ENCODE peak calls at places on chromosomes 5 and 9, in five cellular contexts. A, W, V, Z and R are unnamed samples.

GRCh38 chr5:67246108-67246507 is 49.5 kb upstream of the CD180 start:
- DNase-seq in V (no peak), W (peak), Z (peak), A (peak), R (peak)

GRCh38 chr9:100466828-100467220 is 6.1 kb upstream of the TMEFF1 start:
- DNase-seq in A (no peak), W (no peak), Z (no peak), V (no peak), R (no peak)

GRCh38 chr5:124628251-124628650 is 118.2 kb downstream of the ZNF608 start:
- DNase-seq in Z (no peak), A (no peak), V (no peak), W (no peak), R (no peak)

GRCh38 chr5:44774279-44774880 is 34.4 kb upstream of the MRPS30 start:
- DNase-seq in Z (peak), A (peak), W (peak), V (no peak), R (peak)

GRCh38 chr5:991472-992267 is 16.9 kb upstream of the NKD2 start:
- DNase-seq in W (no peak), Z (no peak), A (no peak), V (no peak), R (no peak)

GRCh38 chr9:9855503-9856078 is 757.2 kb downstream of the PTPRD start:
- DNase-seq in A (no peak), W (no peak), Z (no peak), V (no peak), R (peak)

GRCh38 chr5:172052454-172053236 is 46.2 kb upstream of the FBXW11 start:
- DNase-seq in V (no peak), W (no peak), Z (peak), A (no peak), R (no peak)

GRCh38 chr9:134212809-134213507 is 48.6 kb upstream of the RNU6ATAC start:
- DNase-seq in V (no peak), W (no peak), A (no peak), Z (no peak), R (no peak)

DNA sequence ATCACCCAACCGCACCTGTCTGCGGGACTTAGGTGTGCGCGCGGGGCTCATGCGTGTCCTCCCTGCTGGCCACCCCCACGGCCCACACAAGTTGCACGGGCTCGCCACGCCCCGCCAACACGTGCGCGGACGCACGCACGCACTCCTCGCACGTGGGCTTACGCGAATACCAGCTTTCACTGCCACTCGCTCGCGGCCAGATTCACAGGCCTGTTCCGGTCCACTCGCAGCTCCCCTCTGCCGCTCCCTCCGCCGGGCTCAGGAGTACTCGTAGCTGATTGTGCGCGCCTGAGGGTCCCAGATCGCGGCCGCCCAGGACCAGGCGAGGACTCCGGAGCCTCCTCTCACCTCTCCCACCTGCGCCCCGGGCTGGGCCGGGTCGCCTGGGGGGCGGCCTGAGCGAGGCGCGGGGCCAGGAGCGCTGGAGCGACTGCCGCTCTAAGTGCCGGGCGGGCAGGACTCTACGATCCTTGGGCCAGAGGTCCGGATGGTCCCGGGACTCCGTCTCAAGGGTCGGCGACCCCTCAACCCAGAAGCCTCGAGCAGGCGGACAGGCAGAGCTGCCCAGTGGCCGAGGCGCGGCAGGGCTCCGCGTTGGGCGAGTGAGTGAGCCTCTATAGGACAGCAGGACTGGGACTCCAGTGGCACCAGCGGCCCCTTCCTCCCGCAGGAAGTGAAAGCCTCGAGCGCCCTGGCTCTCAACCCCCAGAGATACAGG is 3.4 kb downstream of the PCDHGC5 start:
- DNase-seq in Z (no peak), W (no peak), V (no peak), A (no peak), R (peak)
- TF ChIP-seq EZH2 in Z (no peak), W (no peak), V (no peak), A (no peak), R (no peak)

GRCh38 chr5:86786955-86787354 is 169.2 kb downstream of the COX7C start:
- DNase-seq in V (no peak), W (no peak), Z (no peak), A (no peak), R (no peak)
- H3K27ac ChIP-seq in V (no peak), W (no peak), Z (no peak), A (no peak), R (no peak)

DNA sequence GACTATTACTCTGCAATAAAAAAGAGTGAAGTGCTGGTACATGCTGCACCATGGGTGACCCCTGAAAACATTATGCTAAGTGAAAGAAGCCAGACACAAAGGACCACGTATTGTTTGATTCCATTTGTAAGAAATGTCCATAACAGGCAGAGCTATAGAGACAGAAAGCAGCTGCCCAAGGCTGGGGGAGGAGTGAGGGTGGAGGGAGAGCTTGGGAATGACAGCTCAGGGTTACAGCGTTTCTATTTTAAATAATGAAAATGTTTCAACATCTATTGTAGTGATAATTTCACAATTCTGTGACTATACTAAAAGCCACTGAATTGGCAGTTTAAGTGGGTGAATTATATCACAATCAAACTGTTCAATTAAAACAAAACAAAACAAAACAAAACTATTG is 81.7 kb downstream of the MYO10 start:
- DNase-seq in V (no peak), W (no peak), A (no peak), Z (peak), R (no peak)
- TF ChIP-seq EZH2 in V (no peak), W (no peak), A (no peak), Z (no peak), R (no peak)

GRCh38 chr9:104844710-104845109 is 80.8 kb downstream of the NIPSNAP3B start:
- DNase-seq in Z (no peak), V (no peak), A (no peak), W (no peak), R (no peak)
- H3K27ac ChIP-seq in Z (no peak), V (no peak), A (no peak), W (no peak), R (no peak)

DNA sequence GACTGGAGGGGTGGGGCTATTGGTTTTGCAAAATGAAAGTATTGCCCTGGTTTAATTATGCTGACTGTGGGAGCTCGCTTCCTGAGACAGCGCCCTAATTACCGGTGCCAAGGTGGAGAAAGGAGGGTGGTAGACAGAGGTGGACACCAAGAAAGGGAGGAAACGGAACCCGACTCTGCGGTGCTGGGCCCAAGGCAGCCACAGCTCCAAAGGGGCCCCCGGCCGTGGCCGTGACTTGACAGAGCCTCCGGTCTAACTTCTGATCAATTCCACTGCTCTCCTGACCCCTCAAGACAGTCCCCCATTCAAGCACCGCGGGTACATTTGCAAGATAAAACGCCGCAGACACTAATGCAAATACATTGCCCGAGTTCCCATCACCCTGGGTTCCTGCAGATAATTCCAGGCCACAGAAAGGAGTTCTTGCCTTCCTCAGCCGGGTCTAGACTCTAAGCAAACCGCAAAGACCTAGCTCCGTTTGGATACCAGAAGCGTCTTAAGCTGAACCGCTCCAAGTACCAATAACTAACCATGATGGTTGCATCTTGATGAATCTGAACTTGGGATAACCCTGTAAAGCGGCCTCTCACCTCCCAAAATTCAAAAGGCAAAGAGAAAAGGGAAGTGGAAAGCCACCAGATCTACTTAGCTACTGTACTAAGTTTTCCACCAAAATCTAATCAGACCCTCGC is 211.0 kb downstream of the MEF2C start:
- DNase-seq in A (no peak), V (no peak), W (no peak), Z (no peak), R (peak)
- TF ChIP-seq EZH2 in A (no peak), V (no peak), W (no peak), Z (peak), R (peak)

GRCh38 chr5:17426104-17426739 is 71.8 kb upstream of the TAF11L2 start:
- DNase-seq in W (no peak), Z (no peak), A (peak), V (no peak), R (no peak)
- H3K27ac ChIP-seq in W (no peak), Z (no peak), A (no peak), V (no peak), R (no peak)

DNA sequence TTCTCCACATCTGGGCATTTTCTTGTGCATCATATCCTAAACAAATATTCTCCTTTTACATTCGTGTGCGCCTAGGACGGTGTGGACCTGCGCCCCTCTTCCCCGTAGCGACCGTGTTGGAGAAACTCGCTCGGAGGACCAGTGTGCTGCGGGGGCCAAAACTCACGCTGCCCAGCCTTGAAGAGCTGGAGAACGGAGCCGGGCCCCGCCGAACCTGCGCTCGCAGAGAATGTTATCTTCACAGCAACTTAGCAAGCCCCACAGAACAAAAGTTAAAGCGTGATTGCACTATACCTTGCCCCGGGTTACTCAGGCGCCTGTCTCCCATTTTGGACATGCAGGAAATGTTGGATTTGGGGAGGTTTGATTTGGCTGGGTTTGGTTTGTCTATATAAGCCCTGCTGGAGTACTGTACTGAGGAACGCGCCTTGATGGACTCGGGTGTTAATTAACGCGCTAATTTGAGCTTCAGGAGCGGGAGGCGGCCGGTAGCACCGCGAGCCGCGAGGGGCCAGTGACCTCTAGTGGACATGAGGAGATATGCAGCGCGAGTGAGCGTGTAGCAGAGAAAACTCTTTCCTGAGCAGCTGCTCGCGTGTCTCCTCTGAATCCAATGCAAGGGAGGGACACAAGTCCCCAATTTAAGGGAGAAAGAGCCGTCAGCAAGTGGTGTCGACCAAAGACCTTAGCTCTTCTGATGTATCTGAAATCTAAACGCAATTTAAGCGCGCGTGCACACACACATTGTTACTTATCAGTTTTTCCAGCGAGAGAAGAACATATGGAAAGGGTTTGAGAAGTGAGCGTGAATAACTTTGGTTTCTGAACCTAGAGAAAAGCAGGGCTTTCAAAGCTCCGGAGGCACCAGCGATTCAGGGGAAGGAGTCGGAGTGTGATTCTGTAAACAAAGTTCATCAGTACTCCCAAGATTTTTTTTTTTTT is 192.1 kb downstream of the MEF2C start:
- DNase-seq in Z (peak), W (peak), V (peak), A (peak), R (peak)
- TF ChIP-seq EZH2 in Z (peak), W (no peak), V (no peak), A (no peak), R (peak)

DNA sequence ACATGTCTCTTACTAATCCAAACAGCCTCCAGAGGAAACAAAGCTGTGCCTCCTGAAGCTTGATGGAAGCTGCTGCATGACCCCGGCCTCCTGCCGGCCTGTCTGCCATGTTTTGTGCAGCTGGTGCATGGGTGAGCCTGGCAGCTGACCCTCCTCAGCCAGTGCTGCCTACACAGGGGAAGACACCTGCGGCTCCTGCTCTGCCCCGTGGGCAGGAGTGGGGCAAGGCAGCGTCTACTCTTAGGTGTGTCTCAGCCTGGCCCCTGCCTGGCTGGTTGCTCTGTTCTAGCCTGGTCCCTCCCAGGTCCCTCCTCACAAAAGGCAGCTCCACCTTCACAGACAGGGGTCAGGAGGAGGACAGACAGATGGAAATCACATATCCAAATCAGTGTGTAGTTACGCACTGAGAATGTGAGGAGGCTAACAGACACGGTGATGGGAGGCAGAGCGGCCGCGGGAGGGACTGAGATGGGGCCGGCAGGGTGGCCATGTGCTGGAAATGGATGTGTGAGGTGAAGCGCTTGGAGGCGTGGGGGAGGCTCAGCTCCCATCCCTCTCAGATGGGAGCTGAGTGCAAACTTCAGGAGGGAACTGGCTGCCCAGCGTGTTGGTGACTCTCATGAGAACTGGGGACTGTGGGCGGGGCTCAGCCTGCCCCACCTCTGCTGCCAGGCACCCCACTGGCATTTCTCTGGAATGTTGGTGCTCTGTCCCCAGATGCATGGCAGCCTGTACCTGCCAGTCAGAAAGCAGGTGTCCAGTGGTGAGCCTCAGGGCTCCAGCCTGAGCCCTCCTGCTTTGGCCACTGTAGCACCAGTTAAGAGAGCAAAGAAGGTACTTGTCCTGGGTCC is 43.4 kb downstream of the PPARGC1B start:
- DNase-seq in W (no peak), A (no peak), V (peak), Z (no peak), R (no peak)
- H3K27ac ChIP-seq in W (no peak), A (no peak), V (no peak), Z (no peak), R (no peak)

GRCh38 chr9:117413346-117414219 is 1.3 kb downstream of the ASTN2 start:
- DNase-seq in Z (no peak), V (no peak), A (no peak), W (no peak), R (peak)
- TF ChIP-seq EZH2 in Z (peak), V (no peak), A (no peak), W (no peak), R (peak)

GRCh38 chr5:119331566-119332095 is 24.2 kb upstream of the TNFAIP8 start:
- DNase-seq in W (no peak), Z (no peak), V (no peak), A (no peak), R (no peak)
- H3K27ac ChIP-seq in W (no peak), Z (no peak), V (no peak), A (peak), R (no peak)